ENCODE peak calls at places on chromosomes 2 and 18, in four cellular contexts. One of them, this sample, is unnamed.
A peak's percentile ranks its signal among the peaks of the same experiment; 100 is the strongest.

GRCh38 chr2:232588031-232588430 is 37.5 kb downstream of the EIF4E2 start:
- DNase-seq in kidney: no peak
- DNase-seq in A549: no peak
- DNase-seq in SK-N-SH: no peak
- DNase-seq in this sample: no peak

GRCh38 chr2:1749750-1750149 is 5.4 kb upstream of the PXDN start:
- DNase-seq in kidney: peak; percentile 41
- DNase-seq in A549: no peak
- DNase-seq in SK-N-SH: no peak
- DNase-seq in this sample: no peak

GRCh38 chr2:71995067-71995665 is 152.5 kb downstream of the CYP26B1 start:
- DNase-seq in kidney: no peak
- DNase-seq in A549: peak; percentile 47
- DNase-seq in SK-N-SH: peak; percentile 43
- DNase-seq in this sample: no peak

GRCh38 chr2:196277002-196277401 is 105.6 kb upstream of the STK17B start:
- DNase-seq in kidney: no peak
- DNase-seq in A549: no peak
- DNase-seq in SK-N-SH: no peak
- DNase-seq in this sample: peak; percentile 52

GRCh38 chr2:70939001-70939846 is 3.5 kb downstream of the ATP6V1B1 start:
- DNase-seq in kidney: no peak
- DNase-seq in A549: no peak
- DNase-seq in SK-N-SH: no peak
- DNase-seq in this sample: no peak

GRCh38 chr2:40367032-40367431 is 84.9 kb downstream of the SLC8A1 start:
- DNase-seq in kidney: no peak
- DNase-seq in A549: no peak
- DNase-seq in SK-N-SH: no peak
- DNase-seq in this sample: no peak

GRCh38 chr2:133982231-133982630 is 271.6 kb upstream of the MGAT5 start:
- DNase-seq in kidney: no peak
- DNase-seq in A549: no peak
- DNase-seq in SK-N-SH: no peak
- DNase-seq in this sample: peak; percentile 10

GRCh38 chr2:212005077-212005671 is 533.4 kb downstream of the ERBB4 start:
- DNase-seq in kidney: no peak
- DNase-seq in A549: peak; percentile 29
- DNase-seq in SK-N-SH: peak; percentile 37
- DNase-seq in this sample: peak; percentile 24

GRCh38 chr2:174778479-174778962 is 14.2 kb upstream of the CHRNA1 start:
- DNase-seq in kidney: peak; percentile 85
- DNase-seq in A549: no peak
- DNase-seq in SK-N-SH: no peak
- DNase-seq in this sample: peak; percentile 42

GRCh38 chr2:156031121-156031520 is 301.4 kb downstream of the NR4A2 start:
- DNase-seq in kidney: no peak
- DNase-seq in A549: no peak
- DNase-seq in SK-N-SH: no peak
- DNase-seq in this sample: no peak

GRCh38 chr2:172106128-172106961 is 3.6 kb upstream of the DLX2 start:
- DNase-seq in kidney: peak; percentile 75
- DNase-seq in A549: peak; percentile 71
- DNase-seq in SK-N-SH: peak; percentile 78
- DNase-seq in this sample: no peak

DNA sequence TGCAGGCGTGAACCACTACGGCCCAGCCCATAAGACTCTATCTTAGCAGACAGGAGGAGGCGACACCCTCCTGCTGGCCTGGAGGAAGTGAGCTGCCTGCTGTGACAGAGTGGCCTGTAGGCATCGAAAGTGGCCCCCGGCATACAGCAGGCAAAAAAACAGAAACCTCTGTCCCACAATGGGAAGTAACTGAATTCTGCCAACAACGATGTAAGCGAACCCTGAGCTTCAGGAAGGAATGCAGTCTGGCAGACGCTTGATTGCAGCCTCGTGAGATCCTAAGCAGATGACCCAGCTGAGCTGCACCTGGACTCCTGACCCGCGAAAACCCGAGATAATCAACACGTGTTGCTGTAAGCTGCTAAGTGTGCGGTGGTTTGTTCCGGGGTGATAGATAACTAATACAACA is 13.6 kb downstream of the MRO start:
- DNase-seq in kidney: no peak
- DNase-seq in A549: no peak
- DNase-seq in SK-N-SH: no peak
- DNase-seq in this sample: peak; percentile 58
- TF ChIP-seq CTCF in kidney: no peak
- TF ChIP-seq CTCF in A549: no peak
- TF ChIP-seq CTCF in SK-N-SH: no peak
- TF ChIP-seq CTCF in this sample: no peak

DNA sequence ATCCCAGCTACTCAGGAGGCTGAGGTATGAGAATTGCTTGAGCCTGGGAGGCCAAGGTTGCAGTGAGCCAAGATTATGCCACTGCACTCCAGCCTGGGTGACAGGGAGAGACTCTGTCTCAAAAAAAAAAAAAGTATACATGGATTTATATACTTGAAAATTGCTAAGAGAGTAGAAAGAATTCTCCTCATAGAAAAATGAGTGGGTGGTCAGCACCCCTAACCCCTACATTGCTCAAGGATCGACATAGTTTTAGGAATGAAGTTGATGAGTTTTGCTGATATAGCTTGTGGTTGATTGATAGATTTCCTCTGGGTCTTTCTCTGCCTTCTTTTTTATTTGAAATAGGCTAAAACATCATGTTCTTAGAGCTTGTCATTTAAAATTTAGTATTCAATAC is 58.9 kb downstream of the EML4 start:
- DNase-seq in kidney: no peak
- DNase-seq in A549: no peak
- DNase-seq in SK-N-SH: no peak
- DNase-seq in this sample: no peak
- H3K4me1 ChIP-seq in kidney: peaks cover 6% of the 10 kb centered on the region
- H3K4me1 ChIP-seq in A549: peaks cover 26% of the 10 kb centered on the region
- H3K4me1 ChIP-seq in SK-N-SH: peaks cover 10% of the 10 kb centered on the region
- H3K4me1 ChIP-seq in this sample: peaks cover 16% of the 10 kb centered on the region

GRCh38 chr2:240520974-240521350 is 36.8 kb downstream of the ANKMY1 start:
- DNase-seq in kidney: no peak
- DNase-seq in A549: no peak
- DNase-seq in SK-N-SH: no peak
- DNase-seq in this sample: no peak
- H3K9me3 ChIP-seq in kidney: no peaks in the 10 kb centered on the region
- H3K9me3 ChIP-seq in A549: peaks cover 32% of the 10 kb centered on the region
- H3K9me3 ChIP-seq in SK-N-SH: peaks cover 3% of the 10 kb centered on the region
- H3K9me3 ChIP-seq in this sample: peaks cover 16% of the 10 kb centered on the region

GRCh38 chr2:224171226-224171625 is 132.1 kb upstream of the SERPINE2 start:
- DNase-seq in kidney: no peak
- DNase-seq in A549: no peak
- DNase-seq in SK-N-SH: no peak
- DNase-seq in this sample: peak; percentile 40

GRCh38 chr2:224166661-224167060 is 127.6 kb upstream of the SERPINE2 start:
- DNase-seq in kidney: no peak
- DNase-seq in A549: no peak
- DNase-seq in SK-N-SH: no peak
- DNase-seq in this sample: no peak

GRCh38 chr2:224173210-224173609 is 134.1 kb upstream of the SERPINE2 start:
- DNase-seq in kidney: no peak
- DNase-seq in A549: no peak
- DNase-seq in SK-N-SH: no peak
- DNase-seq in this sample: no peak

GRCh38 chr2:224165901-224166319 is 126.8 kb upstream of the SERPINE2 start:
- DNase-seq in kidney: no peak
- DNase-seq in A549: no peak
- DNase-seq in SK-N-SH: no peak
- DNase-seq in this sample: no peak

GRCh38 chr2:224169847-224170246 is 130.8 kb upstream of the SERPINE2 start:
- DNase-seq in kidney: no peak
- DNase-seq in A549: no peak
- DNase-seq in SK-N-SH: no peak
- DNase-seq in this sample: no peak
- TF ChIP-seq CTCF in kidney: no peak
- TF ChIP-seq CTCF in A549: no peak
- TF ChIP-seq CTCF in SK-N-SH: no peak
- TF ChIP-seq CTCF in this sample: no peak

GRCh38 chr2:68193144-68193543 is 35.5 kb downstream of the PNO1 start:
- DNase-seq in kidney: no peak
- DNase-seq in A549: no peak
- DNase-seq in SK-N-SH: no peak
- DNase-seq in this sample: no peak
- H3K4me1 ChIP-seq in kidney: peaks cover 7% of the 10 kb centered on the region
- H3K4me1 ChIP-seq in A549: peaks cover 67% of the 10 kb centered on the region
- H3K4me1 ChIP-seq in SK-N-SH: peaks cover 2% of the 10 kb centered on the region
- H3K4me1 ChIP-seq in this sample: peaks cover 3% of the 10 kb centered on the region

GRCh38 chr2:188522517-188522916 is 230.8 kb downstream of the GULP1 start:
- DNase-seq in kidney: no peak
- DNase-seq in A549: no peak
- DNase-seq in SK-N-SH: no peak
- DNase-seq in this sample: no peak

GRCh38 chr2:188519133-188519532 is 227.5 kb downstream of the GULP1 start:
- DNase-seq in kidney: no peak
- DNase-seq in A549: no peak
- DNase-seq in SK-N-SH: no peak
- DNase-seq in this sample: no peak

GRCh38 chr2:188517549-188518255 is 226.0 kb downstream of the GULP1 start:
- DNase-seq in kidney: no peak
- DNase-seq in A549: no peak
- DNase-seq in SK-N-SH: no peak
- DNase-seq in this sample: no peak

GRCh38 chr2:188515918-188516317 is 224.2 kb downstream of the GULP1 start:
- DNase-seq in kidney: no peak
- DNase-seq in A549: no peak
- DNase-seq in SK-N-SH: peak; percentile 14
- DNase-seq in this sample: no peak

DNA sequence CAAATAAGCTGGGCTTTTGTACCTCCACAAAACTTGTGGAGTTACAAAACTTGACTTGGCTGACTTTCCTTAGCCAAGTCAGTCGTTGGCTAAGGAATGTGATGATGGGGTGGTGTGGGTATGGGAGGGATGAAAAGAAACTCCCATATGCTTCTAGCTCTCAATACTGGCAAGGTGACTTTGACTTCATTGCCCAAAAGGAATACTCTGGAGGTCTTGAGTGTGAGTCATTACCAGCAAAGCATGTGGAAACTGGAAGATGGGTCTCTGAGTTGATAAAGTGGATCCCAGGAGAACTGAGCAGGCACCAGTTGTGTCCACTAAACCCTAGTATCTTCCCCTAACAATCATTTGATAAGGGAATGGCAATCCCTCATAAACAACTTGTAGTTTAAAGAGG is 226.7 kb downstream of the GULP1 start:
- DNase-seq in kidney: no peak
- DNase-seq in A549: no peak
- DNase-seq in SK-N-SH: no peak
- DNase-seq in this sample: no peak
- H3K9me3 ChIP-seq in kidney: no peaks in the 10 kb centered on the region
- H3K9me3 ChIP-seq in A549: no peaks in the 10 kb centered on the region
- H3K9me3 ChIP-seq in SK-N-SH: no peaks in the 10 kb centered on the region
- H3K9me3 ChIP-seq in this sample: no peaks in the 10 kb centered on the region